ENCODE peak calls at places on chromosomes 2 and 18, in eight cellular contexts. X, S, U, H, T, B, V and M are unnamed samples.

GRCh38 chr2:76498387-76498786 is 787.7 kb upstream of the GCFC2 start:
- DNase-seq in U (no peak), H (no peak), T (no peak), S (no peak), V (no peak), X (no peak), B (no peak), M (no peak)

GRCh38 chr2:23691576-23691975 is 235.3 kb downstream of the ATAD2B start:
- DNase-seq in S (no peak), U (no peak), H (no peak), X (no peak), V (no peak), B (no peak), T (no peak), M (no peak)

GRCh38 chr18:23247363-23247762 is 112.1 kb downstream of the CABLES1 start:
- DNase-seq in T (no peak), H (no peak), B (no peak), V (no peak), S (no peak), X (no peak), U (no peak), M (no peak)

GRCh38 chr2:144004742-144005141 is 515.2 kb downstream of the ZEB2 start:
- DNase-seq in T (no peak), U (no peak), H (no peak), B (no peak), S (no peak), V (no peak), X (no peak), M (no peak)

GRCh38 chr2:169109502-169110409 is 40.4 kb downstream of the DHRS9 start:
- DNase-seq in B (peak), S (peak), X (peak), H (peak), V (peak), U (peak), T (peak), M (peak)

GRCh38 chr2:12051831-12052230 is 305.4 kb downstream of the LPIN1 start:
- DNase-seq in S (no peak), X (peak), U (no peak), H (peak), T (peak), B (no peak), V (no peak), M (no peak)

GRCh38 chr2:173903611-173904394 is 61.4 kb downstream of the SP3 start:
- DNase-seq in H (no peak), U (no peak), V (no peak), S (no peak), X (peak), T (peak), B (no peak), M (no peak)

GRCh38 chr2:106841886-106842645 is 43.9 kb downstream of the ST6GAL2 start:
- DNase-seq in T (no peak), B (no peak), S (no peak), U (no peak), H (no peak), V (no peak), X (no peak), M (no peak)

GRCh38 chr2:203444738-203445137 is 90.4 kb downstream of the RAPH1 start:
- DNase-seq in T (no peak), B (no peak), X (no peak), U (no peak), H (no peak), V (no peak), S (no peak), M (no peak)

GRCh38 chr2:86392873-86393272 is 48.3 kb upstream of the KDM3A start:
- DNase-seq in B (no peak), X (no peak), U (no peak), V (no peak), H (no peak), T (no peak), S (no peak), M (no peak)

GRCh38 chr2:121363632-121364420 is 78.8 kb upstream of the TFCP2L1 start:
- DNase-seq in B (no peak), U (no peak), S (no peak), X (peak), V (no peak), T (peak), H (peak), M (no peak)

GRCh38 chr18:10015941-10016819 is 102.4 kb downstream of the VAPA start:
- DNase-seq in V (peak), U (peak), B (no peak), H (peak), S (no peak), T (peak), X (peak), M (no peak)

GRCh38 chr2:238856713-238857567 is 9.1 kb downstream of the TWIST2 start:
- DNase-seq in V (no peak), B (no peak), X (no peak), S (no peak), T (no peak), H (no peak), U (no peak), M (no peak)

GRCh38 chr2:1614564-1614963 is 129.8 kb downstream of the PXDN start:
- DNase-seq in U (no peak), B (no peak), T (no peak), H (no peak), X (no peak), S (peak), V (no peak), M (no peak)

GRCh38 chr18:22293417-22293816 is 124.0 kb downstream of the GATA6 start:
- DNase-seq in V (no peak), X (peak), B (no peak), H (no peak), T (no peak), S (no peak), U (no peak), M (no peak)

GRCh38 chr18:50013363-50014138 is 181.4 kb downstream of the MYO5B start:
- DNase-seq in U (no peak), T (peak), S (no peak), X (peak), B (no peak), V (no peak), H (peak), M (no peak)

GRCh38 chr2:9797086-9797485 is 46.2 kb upstream of the TAF1B start:
- DNase-seq in S (no peak), X (no peak), T (no peak), B (no peak), H (no peak), U (no peak), V (no peak), M (no peak)

GRCh38 chr2:28329184-28329583 is 63.5 kb upstream of the FOSL2 start:
- DNase-seq in S (no peak), B (no peak), U (no peak), H (no peak), V (no peak), T (no peak), X (no peak), M (no peak)

GRCh38 chr18:79434611-79435010 is 38.9 kb downstream of the NFATC1 start:
- DNase-seq in V (no peak), X (no peak), B (no peak), H (no peak), T (no peak), U (no peak), S (no peak), M (no peak)